ENCODE peak calls at places on chromosome 15, in seven cellular contexts. O, T, J, R, P, C and N are unnamed samples. For H3K27me3, the result is how much of the 10 kb centered on the place peaks cover.

GRCh38 chr15:85769182-85769900 is 25.4 kb downstream of the KLHL25 start:
- DNase-seq in J (no peak), T (no peak), P (no peak), R (no peak), O (no peak), C (no peak), N (no peak)

GRCh38 chr15:75027551-75027950 is 4.2 kb downstream of the PPCDC start:
- DNase-seq in C (no peak), R (no peak), T (no peak), J (no peak), O (no peak), P (no peak), N (no peak)

GRCh38 chr15:99326235-99326634 is 75.0 kb downstream of the LRRC28 start:
- DNase-seq in C (no peak), T (no peak), R (no peak), P (no peak), J (no peak), O (no peak), N (no peak)

GRCh38 chr15:80052597-80053304 is 6.7 kb upstream of the ZFAND6 start:
- DNase-seq in P (no peak), J (no peak), T (no peak), R (no peak), C (no peak), O (no peak), N (no peak)

GRCh38 chr15:80179025-80179759 is 26.4 kb downstream of the FAH start:
- DNase-seq in P (no peak), T (no peak), J (no peak), R (no peak), C (no peak), O (peak), N (no peak)

GRCh38 chr15:68561146-68561545 is 17.6 kb upstream of the CORO2B start:
- DNase-seq in P (no peak), C (peak), O (no peak), J (no peak), T (no peak), R (peak), N (no peak)

GRCh38 chr15:101127503-101128076 is 124.3 kb downstream of the CHSY1 start:
- DNase-seq in C (peak), R (no peak), J (peak), T (peak), P (peak), O (peak), N (no peak)

GRCh38 chr15:52392008-52392687 is 96.5 kb upstream of the MYO5C start:
- DNase-seq in J (no peak), R (no peak), O (peak), T (no peak), C (no peak), P (no peak), N (no peak)

GRCh38 chr15:71066983-71067382 is 48.3 kb upstream of the THSD4 start:
- DNase-seq in P (no peak), J (peak), C (no peak), R (no peak), O (no peak), T (no peak), N (no peak)

GRCh38 chr15:77782691-77783090 is 150.0 kb upstream of the LINGO1 start:
- DNase-seq in O (no peak), R (peak), T (no peak), P (no peak), C (no peak), J (no peak), N (no peak)

GRCh38 chr15:31129769-31130303 is 28.3 kb upstream of the TRPM1 start:
- DNase-seq in O (no peak), P (no peak), R (no peak), C (no peak), T (no peak), J (no peak), N (no peak)

GRCh38 chr15:100106732-100107131 is 235.0 kb downstream of the ADAMTS17 start:
- DNase-seq in J (no peak), C (peak), T (no peak), O (no peak), P (no peak), R (no peak), N (no peak)

GRCh38 chr15:89899951-89900567 is 6.3 kb upstream of the AP3S2 start:
- DNase-seq in P (no peak), C (no peak), T (no peak), J (no peak), O (no peak), R (no peak), N (no peak)

GRCh38 chr15:55774113-55774970 is 31.4 kb upstream of the PRTG start:
- DNase-seq in R (no peak), J (peak), T (peak), O (peak), C (no peak), P (no peak), N (no peak)

GRCh38 chr15:27757050-27757449 is 342.1 kb downstream of the OCA2 start:
- DNase-seq in O (no peak), R (no peak), P (no peak), T (no peak), C (no peak), J (no peak), N (no peak)

GRCh38 chr15:57319919-57320542 is 56.3 kb upstream of the CGNL1 start:
- DNase-seq in C (peak), R (no peak), T (no peak), J (no peak), O (no peak), P (no peak), N (no peak)

GRCh38 chr15:100163961-100164360 is 177.8 kb downstream of the ADAMTS17 start:
- DNase-seq in O (no peak), R (no peak), C (no peak), J (no peak), T (no peak), P (no peak), N (no peak)

GRCh38 chr15:35966781-35967180 is 420.8 kb upstream of the DPH6 start:
- DNase-seq in P (no peak), C (no peak), T (no peak), O (no peak), R (no peak), J (no peak), N (no peak)

GRCh38 chr15:91857772-91858171 is 4.3 kb downstream of the SLCO3A1 start:
- DNase-seq in O (no peak), C (no peak), J (no peak), P (no peak), R (no peak), T (no peak), N (peak)

GRCh38 chr15:31297880-31298456 is 28.7 kb upstream of the KLF13 start:
- DNase-seq in O (peak), P (peak), C (peak), R (no peak), T (peak), J (no peak), N (no peak)

GRCh38 chr15:101528108-101528916 is 38.8 kb upstream of the PCSK6 start:
- DNase-seq in C (peak), P (peak), O (no peak), T (no peak), R (peak), J (peak), N (no peak)

GRCh38 chr15:78241017-78241416 is 6.7 kb upstream of the ACSBG1 start:
- DNase-seq in O (peak), R (peak), T (peak), P (peak), J (peak), C (peak), N (peak)

GRCh38 chr15:81338422-81339007 is 14.6 kb upstream of the STARD5 start:
- DNase-seq in P (peak), J (peak), R (no peak), C (no peak), T (no peak), O (peak), N (no peak)

GRCh38 chr15:28264166-28264565 is 57.8 kb downstream of the HERC2 start:
- DNase-seq in O (no peak), J (no peak), R (no peak), C (no peak), P (no peak), T (no peak), N (no peak)

GRCh38 chr15:88454867-88455810 is 12.0 kb downstream of the MRPL46 start:
- DNase-seq in J (peak), P (peak), C (no peak), O (peak), R (peak), T (peak), N (peak)

GRCh38 chr15:87268675-87269074 is 987.9 kb downstream of the NTRK3 start:
- DNase-seq in J (no peak), O (peak), C (no peak), T (no peak), R (no peak), P (no peak), N (no peak)

GRCh38 chr15:38809621-38810020 is 245.0 kb upstream of the RASGRP1 start:
- DNase-seq in R (no peak), J (no peak), P (no peak), O (no peak), C (no peak), T (no peak), N (no peak)

GRCh38 chr15:80744826-80745225 is 34.3 kb upstream of the CEMIP start:
- DNase-seq in P (no peak), O (peak), T (no peak), C (no peak), R (no peak), J (no peak), N (no peak)

GRCh38 chr15:84824260-84824690 is 7.1 kb downstream of the ALPK3 start:
- DNase-seq in O (no peak), P (peak), J (peak), R (no peak), T (no peak), C (no peak), N (no peak)

GRCh38 chr15:83930813-83931212 is 276.9 kb downstream of the ADAMTSL3 start:
- DNase-seq in R (no peak), P (no peak), O (peak), J (no peak), C (no peak), T (no peak), N (no peak)

GRCh38 chr15:100570282-100570681 is 31.7 kb downstream of the LINS1 start:
- DNase-seq in R (no peak), P (no peak), T (no peak), J (no peak), O (no peak), C (no peak), N (no peak)

GRCh38 chr15:29778382-29778781 is 43.9 kb downstream of the TJP1 start:
- DNase-seq in O (no peak), C (no peak), R (no peak), P (no peak), T (no peak), J (no peak), N (no peak)

GRCh38 chr15:90837052-90837621 is 31.3 kb upstream of the FURIN start:
- DNase-seq in P (no peak), J (no peak), R (no peak), T (no peak), O (no peak), C (peak), N (no peak)

GRCh38 chr15:60477991-60478632 is 830 bp downstream of the ICE2 start:
- DNase-seq in O (peak), J (peak), C (no peak), R (no peak), P (no peak), T (peak), N (no peak)

GRCh38 chr15:41971893-41972340 is 440 bp downstream of the EHD4 start:
- DNase-seq in T (no peak), O (no peak), P (no peak), J (no peak), C (no peak), R (no peak), N (peak)

GRCh38 chr15:31302029-31302657 is 24.5 kb upstream of the KLF13 start:
- DNase-seq in C (no peak), J (peak), O (no peak), R (no peak), P (peak), T (peak), N (no peak)

GRCh38 chr15:90184786-90185704 is 16.1 kb upstream of the SEMA4B start:
- DNase-seq in P (peak), R (peak), J (peak), T (peak), C (peak), O (peak), N (peak)

GRCh38 chr15:100919481-100920405 is 586 bp downstream of the LRRK1 start:
- DNase-seq in C (peak), O (peak), R (peak), P (peak), J (no peak), T (no peak), N (no peak)

GRCh38 chr15:68375716-68376220 is 56.2 kb downstream of the ITGA11 start:
- DNase-seq in T (no peak), P (no peak), J (no peak), C (no peak), O (no peak), R (no peak), N (no peak)

GRCh38 chr15:86916671-86917450 is 837.2 kb downstream of the AGBL1 start:
- DNase-seq in J (peak), R (no peak), O (no peak), C (no peak), P (peak), T (no peak), N (no peak)

DNA sequence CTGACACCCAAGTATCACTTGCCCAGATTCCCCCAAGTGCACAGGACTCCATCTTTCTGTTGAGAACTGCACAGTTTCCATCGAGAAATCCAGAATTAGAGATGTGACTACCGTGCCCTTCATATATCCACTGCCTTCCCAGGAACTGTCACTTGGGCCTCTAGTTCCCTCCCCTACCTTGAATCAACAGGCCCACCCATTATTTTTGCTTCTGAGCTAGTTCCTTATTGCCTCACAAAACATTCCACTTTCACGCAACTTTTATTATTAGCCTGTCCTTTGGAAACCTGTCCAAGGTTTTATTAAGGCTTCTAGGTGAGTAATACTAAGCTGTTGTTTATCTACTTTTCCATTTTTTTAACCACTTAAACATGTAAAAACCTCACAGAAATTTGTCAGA is 17.1 kb upstream of the SLC30A4 start:
- DNase-seq in R (no peak), P (no peak), C (no peak), J (no peak), O (peak), T (no peak), N (no peak)
- TF ChIP-seq CTCF in R (no peak), P (no peak), C (no peak), J (no peak), O (no peak), T (no peak), N (no peak)

GRCh38 chr15:63510548-63510940 is 6.2 kb downstream of the USP3 start:
- DNase-seq in T (no peak), J (no peak), P (no peak), O (no peak), R (no peak), C (no peak), N (no peak)
- H3K27ac ChIP-seq in T (no peak), J (no peak), P (no peak), O (peak), R (peak), C (peak), N (no peak)

GRCh38 chr15:69657626-69658025 is 205.0 kb downstream of the RPLP1 start:
- DNase-seq in P (no peak), T (no peak), O (no peak), C (no peak), R (no peak), J (no peak), N (no peak)
- H3K27me3 ChIP-seq in P (under half), T (under half), O (under half), C (under half), R (under half), J (under half), N (under half)

GRCh38 chr15:48230498-48230897 is 24.4 kb downstream of the SLC12A1 start:
- DNase-seq in C (no peak), O (no peak), J (no peak), T (no peak), P (no peak), R (no peak), N (no peak)

GRCh38 chr15:48233246-48233645 is 27.1 kb downstream of the SLC12A1 start:
- DNase-seq in T (no peak), J (no peak), R (no peak), C (no peak), O (no peak), P (no peak), N (no peak)
- TF ChIP-seq CTCF in T (no peak), J (no peak), R (no peak), C (no peak), O (no peak), P (no peak), N (no peak)

GRCh38 chr15:40306371-40306770 is 1.4 kb downstream of the PLCB2 start:
- DNase-seq in T (no peak), C (peak), J (no peak), O (no peak), P (no peak), R (no peak), N (no peak)
- H3K27ac ChIP-seq in T (peak), C (peak), J (no peak), O (no peak), P (no peak), R (no peak), N (no peak)